ENCODE peak calls at places on chromosome 11, in nine cellular contexts. H is amniotic stem cell, Q is non-pigmented ciliary epithelial cell, U is NCI-H774, P is AG08395, T is ureter, I is mesendoderm, M is ELR, Z is NCI-H1436. E is an unnamed sample.

GRCh38 chr11:8004008-8004407 is 16.9 kb downstream of the EIF3F start:
- DNase-seq in H (no peak), T (no peak), U (no peak), P (no peak), I (no peak), M (no peak), Z (no peak), Q (no peak), E (no peak)

GRCh38 chr11:92767416-92767815 is 202.0 kb upstream of the MTNR1B start:
- DNase-seq in Q (no peak), T (no peak), P (no peak), M (no peak), I (no peak), Z (no peak), H (no peak), U (no peak), E (no peak)

GRCh38 chr11:11813288-11813962 is 28.3 kb upstream of the USP47 start:
- DNase-seq in Q (peak), M (peak), I (peak), Z (no peak), U (no peak), P (peak), T (no peak), H (peak), E (peak)

GRCh38 chr11:113779496-113779895 is at the start of gene CLDN25:
- DNase-seq in Q (no peak), H (no peak), T (no peak), M (no peak), Z (no peak), I (no peak), P (no peak), U (no peak), E (no peak)

GRCh38 chr11:100639140-100639539 is 47.9 kb upstream of the ARHGAP42 start:
- DNase-seq in P (no peak), U (no peak), T (peak), Q (no peak), M (peak), Z (no peak), H (no peak), I (no peak), E (peak)

GRCh38 chr11:36540998-36541397 is 26.8 kb upstream of the RAG1 start:
- DNase-seq in P (peak), T (no peak), Z (no peak), M (peak), H (no peak), U (peak), Q (no peak), I (peak), E (peak)

GRCh38 chr11:12799373-12799835 is 125.2 kb downstream of the TEAD1 start:
- DNase-seq in P (no peak), H (no peak), Q (no peak), M (no peak), U (no peak), I (no peak), T (no peak), Z (no peak), E (no peak)

GRCh38 chr11:11347583-11347982 is 5.5 kb downstream of the CSNK2A3 start:
- DNase-seq in Z (no peak), M (no peak), H (no peak), U (no peak), Q (no peak), T (no peak), I (no peak), P (no peak), E (no peak)

GRCh38 chr11:69157156-69157821 is 1.6 kb downstream of the SMIM38 start:
- DNase-seq in U (peak), H (peak), I (no peak), P (peak), M (peak), Q (no peak), T (no peak), Z (peak), E (no peak)

GRCh38 chr11:84628871-84629625 is 998.1 kb downstream of the DLG2 start:
- DNase-seq in P (no peak), U (peak), T (no peak), I (no peak), Z (no peak), Q (no peak), H (no peak), M (no peak), E (no peak)

GRCh38 chr11:1604711-1605110 is 3.6 kb downstream of the KRTAP5-3 start:
- DNase-seq in Q (no peak), H (no peak), U (no peak), P (no peak), T (no peak), I (no peak), Z (no peak), M (no peak), E (no peak)

GRCh38 chr11:116703421-116703820 is 69.4 kb downstream of the BUD13 start:
- DNase-seq in Z (peak), Q (no peak), U (peak), M (no peak), P (no peak), T (no peak), I (peak), H (no peak), E (no peak)

GRCh38 chr11:250740-251299 is 14.0 kb downstream of the PSMD13 start:
- DNase-seq in Z (peak), Q (no peak), U (no peak), H (no peak), T (peak), P (peak), I (peak), M (peak), E (peak)

GRCh38 chr11:10758959-10759358 is 7.9 kb downstream of the CTR9 start:
- DNase-seq in U (no peak), Z (no peak), I (peak), T (no peak), M (peak), P (no peak), H (no peak), Q (no peak), E (peak)

GRCh38 chr11:86108146-86108545 is 39.3 kb upstream of the PICALM start:
- DNase-seq in H (no peak), Q (no peak), P (no peak), Z (no peak), T (no peak), I (no peak), U (no peak), M (no peak), E (no peak)